ENCODE peak calls at places on chromosomes 2 and 18, in ten cellular contexts. H is OCI-LY7, K is cardiac muscle cell, L is HepG2, O is thyroid gland, X is A549, Q is spleen, P is SJSA1, B is pancreas, F is neural progenitor cell. Y is an unnamed sample.

GRCh38 chr18:31880186-31880898 is 62.6 kb downstream of the TRAPPC8 start:
- DNase-seq in F (no peak), B (no peak), H (no peak), K (no peak), Q (no peak), L (no peak), X (no peak), O (no peak), P (no peak), Y (no peak)

GRCh38 chr2:235634435-235635152 is 140.8 kb downstream of the AGAP1 start:
- DNase-seq in F (no peak), O (no peak), L (no peak), X (no peak), H (no peak), P (peak; percentile 57), B (no peak), Q (no peak), K (no peak), Y (no peak)

GRCh38 chr18:39260565-39260964 is 1695.0 kb upstream of the CELF4 start:
- DNase-seq in L (no peak), K (no peak), B (no peak), Q (no peak), O (no peak), X (no peak), F (no peak), H (no peak), P (no peak), Y (no peak)

GRCh38 chr2:182868423-182868822 is 2.0 kb upstream of the FRZB start:
- DNase-seq in Q (no peak), H (no peak), B (no peak), O (no peak), K (no peak), L (no peak), X (no peak), P (no peak), F (no peak), Y (no peak)

GRCh38 chr18:61764381-61764780 is 128.4 kb downstream of the RNF152 start:
- DNase-seq in B (no peak), P (no peak), K (no peak), X (no peak), H (no peak), L (no peak), Q (no peak), F (no peak), O (no peak), Y (no peak)

GRCh38 chr2:96868555-96869280 is 1.2 kb downstream of the SEMA4C start:
- DNase-seq in Q (peak; percentile 92), B (peak; percentile 89), O (peak; percentile 85), X (peak; percentile 89), L (peak; percentile 95), K (peak; percentile 90), P (peak; percentile 80), H (no peak), F (peak; percentile 89), Y (peak; percentile 89)

GRCh38 chr2:168515502-168515901 is 59.4 kb downstream of the CERS6 start:
- DNase-seq in P (peak; percentile 65), L (no peak), B (no peak), H (no peak), F (no peak), X (no peak), K (no peak), O (no peak), Q (no peak), Y (no peak)

GRCh38 chr2:80058562-80058961 is 246.0 kb downstream of the LRRTM1 start:
- DNase-seq in L (no peak), Q (no peak), B (no peak), X (no peak), K (no peak), P (no peak), F (peak; percentile 51), H (no peak), O (peak; percentile 6), Y (no peak)

GRCh38 chr2:8849322-8849721 is 11.9 kb upstream of the KIDINS220 start:
- DNase-seq in P (no peak), O (no peak), L (no peak), Q (no peak), X (no peak), F (no peak), B (no peak), H (no peak), K (no peak), Y (no peak)

GRCh38 chr2:170840717-170841210 is 24.1 kb downstream of the GAD1 start:
- DNase-seq in Q (no peak), L (no peak), O (no peak), F (no peak), X (no peak), H (no peak), K (no peak), P (no peak), B (no peak), Y (no peak)

GRCh38 chr2:237612527-237613357 is 14.6 kb upstream of the LRRFIP1 start:
- DNase-seq in F (no peak), H (no peak), X (no peak), K (no peak), L (no peak), Q (no peak), P (no peak), O (no peak), B (no peak), Y (no peak)

GRCh38 chr2:152372438-152372984 is 37.5 kb downstream of the FMNL2 start:
- DNase-seq in L (no peak), F (no peak), Q (no peak), K (no peak), P (no peak), O (no peak), B (no peak), H (no peak), X (no peak), Y (no peak)

GRCh38 chr2:152363933-152364332 is 29.0 kb downstream of the FMNL2 start:
- DNase-seq in P (no peak), B (no peak), Q (no peak), X (no peak), O (no peak), F (no peak), L (no peak), H (no peak), K (no peak), Y (no peak)

GRCh38 chr2:152370783-152371182 is 35.8 kb downstream of the FMNL2 start:
- DNase-seq in F (no peak), O (no peak), X (no peak), L (no peak), P (no peak), K (no peak), B (no peak), Q (no peak), H (no peak), Y (no peak)

GRCh38 chr2:152367547-152368250 is 32.7 kb downstream of the FMNL2 start:
- DNase-seq in B (no peak), O (no peak), F (no peak), Q (no peak), P (no peak), X (no peak), L (no peak), H (no peak), K (no peak), Y (no peak)

GRCh38 chr2:152369176-152369860 is 34.3 kb downstream of the FMNL2 start:
- DNase-seq in H (no peak), K (no peak), O (no peak), F (no peak), P (peak; percentile 25), X (no peak), L (peak; percentile 37), Q (no peak), B (no peak), Y (no peak)
- H3K27ac ChIP-seq in H (no peak overlapping the region), K (no peak overlapping the region), O (peak overlapping the region; percentile 64), F (no peak overlapping the region), P (no peak overlapping the region), X (no peak overlapping the region), L (no peak overlapping the region), Q (no peak overlapping the region), B (no peak overlapping the region), Y (no peak overlapping the region)

GRCh38 chr2:37448342-37449120 is 104.1 kb downstream of the QPCT start:
- DNase-seq in K (no peak), F (no peak), L (no peak), H (no peak), P (no peak), B (no peak), O (no peak), Q (no peak), X (no peak), Y (no peak)

GRCh38 chr2:37439131-37439642 is 94.8 kb downstream of the QPCT start:
- DNase-seq in P (no peak), Q (no peak), O (no peak), F (no peak), B (no peak), X (no peak), H (no peak), K (no peak), L (no peak), Y (no peak)

GRCh38 chr2:37441055-37441454 is 96.6 kb downstream of the QPCT start:
- DNase-seq in F (no peak), X (no peak), L (no peak), O (no peak), H (no peak), Q (no peak), P (no peak), B (no peak), K (no peak), Y (no peak)

GRCh38 chr2:37447446-37447845 is 103.0 kb downstream of the QPCT start:
- DNase-seq in H (no peak), B (no peak), O (no peak), X (no peak), F (no peak), Q (no peak), K (no peak), P (no peak), L (no peak), Y (no peak)

DNA sequence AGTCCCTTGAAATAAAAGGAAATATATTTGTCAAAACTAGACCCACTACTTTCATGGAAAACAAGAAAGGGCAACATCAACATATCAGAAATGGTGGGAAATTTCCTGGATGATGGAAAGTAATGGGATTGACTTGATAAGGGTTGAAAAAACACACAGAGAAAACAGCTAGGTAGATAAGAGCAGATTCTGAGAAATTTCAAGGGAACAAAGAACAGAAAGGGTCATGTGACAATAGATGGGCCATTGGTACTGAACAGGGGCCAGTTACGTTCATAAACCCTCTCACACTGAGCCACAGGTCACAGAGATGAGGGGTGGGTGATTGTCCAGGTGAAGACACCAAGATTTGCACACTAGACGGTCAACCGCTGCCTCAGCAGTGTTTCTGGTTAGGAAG is 98.7 kb downstream of the QPCT start:
- DNase-seq in P (no peak), L (no peak), B (no peak), F (no peak), Q (no peak), O (no peak), X (no peak), H (no peak), K (no peak), Y (no peak)
- H3K4me3 ChIP-seq in P (no peak overlapping the region), L (no peak overlapping the region), B (no peak overlapping the region), F (no peak overlapping the region), Q (no peak overlapping the region), O (no peak overlapping the region), X (no peak overlapping the region), H (no peak overlapping the region), K (no peak overlapping the region), Y (no peak overlapping the region)

GRCh38 chr2:195662138-195662537 is 5.1 kb downstream of the SLC39A10 start:
- DNase-seq in F (no peak), H (no peak), P (no peak), K (no peak), O (no peak), B (no peak), Q (no peak), L (no peak), X (no peak), Y (no peak)
- H3K27ac ChIP-seq in F (no peak overlapping the region), H (no peak overlapping the region), P (no peak overlapping the region), K (no peak overlapping the region), O (no peak overlapping the region), B (no peak overlapping the region), Q (no peak overlapping the region), L (no peak overlapping the region), X (peak overlapping the region; percentile 59), Y (no peak overlapping the region)

GRCh38 chr2:64277101-64277849 is 133.1 kb upstream of the PELI1 start:
- DNase-seq in B (no peak), O (no peak), K (no peak), L (no peak), P (peak; percentile 72), H (peak; percentile 15), X (no peak), Q (no peak), F (no peak), Y (no peak)
- H3K4me3 ChIP-seq in B (no peak overlapping the region), O (no peak overlapping the region), K (no peak overlapping the region), L (no peak overlapping the region), P (no peak overlapping the region), H (no peak overlapping the region), X (no peak overlapping the region), Q (peak overlapping the region; percentile 40), F (no peak overlapping the region), Y (no peak overlapping the region)

Y was measured in lower lobe of right lung.